ENCODE peak calls at places on chromosomes 5 and 9, in four cellular contexts. C is neural progenitor cell, X is right lobe of liver, T is cardiac muscle cell. M is an unnamed sample.
A peak's percentile ranks its signal among the peaks of the same experiment; 100 is the strongest.

GRCh38 chr9:3576358-3576757 is 50.6 kb upstream of the RFX3 start:
- DNase-seq in C (no peak), X (no peak), T (peak; percentile 38), M (no peak)

GRCh38 chr5:65382582-65382981 is 99.1 kb downstream of the ADAMTS6 start:
- DNase-seq in C (no peak), X (no peak), T (no peak), M (no peak)

GRCh38 chr5:145237843-145238242 is 597.3 kb downstream of the PRELID2 start:
- DNase-seq in C (peak; percentile 93), X (no peak), T (peak; percentile 81), M (peak; percentile 27)

GRCh38 chr9:123305879-123306278 is 37.5 kb upstream of the STRBP start:
- DNase-seq in C (no peak), X (no peak), T (no peak), M (no peak)

GRCh38 chr9:111621895-111622480 is 9.1 kb upstream of the DNAJC25 start:
- DNase-seq in C (peak; percentile 19), X (no peak), T (peak; percentile 69), M (peak; percentile 33)

GRCh38 chr5:113378486-113378885 is 56.3 kb downstream of the TSSK1B start:
- DNase-seq in C (no peak), X (no peak), T (no peak), M (no peak)

GRCh38 chr9:79485258-79485657 is 86.5 kb upstream of the TLE4 start:
- DNase-seq in C (no peak), X (no peak), T (no peak), M (no peak)

GRCh38 chr5:126603402-126603991 is 2.8 kb downstream of the PHAX start:
- DNase-seq in C (no peak), X (no peak), T (no peak), M (no peak)

GRCh38 chr5:149366169-149366750 is 8.4 kb downstream of the PCYOX1L start:
- DNase-seq in C (no peak), X (no peak), T (no peak), M (no peak)

GRCh38 chr9:132672413-132672690 is 2.1 kb downstream of the GTF3C4 start:
- DNase-seq in C (no peak), X (no peak), T (no peak), M (peak; percentile 21)

GRCh38 chr5:129459485-129460120 is 495 bp upstream of the ADAMTS19 start:
- DNase-seq in C (peak; percentile 66), X (peak; percentile 60), T (peak; percentile 66), M (no peak)

GRCh38 chr5:140219068-140219971 is 44.3 kb downstream of the CYSTM1 start:
- DNase-seq in C (no peak), X (no peak), T (peak; percentile 57), M (no peak)

GRCh38 chr5:162274684-162275083 is 207.1 kb downstream of the GABRG2 start:
- DNase-seq in C (peak; percentile 71), X (no peak), T (no peak), M (no peak)

GRCh38 chr9:17509698-17510097 is 69.2 kb upstream of the SH3GL2 start:
- DNase-seq in C (no peak), X (no peak), T (no peak), M (peak; percentile 2)

GRCh38 chr5:25516136-25516535 is 871.4 kb upstream of the CDH10 start:
- DNase-seq in C (no peak), X (no peak), T (no peak), M (no peak)
- TF ChIP-seq CTCF in C (no peak), X (no peak), T (no peak), M (no peak)

GRCh38 chr9:100584951-100585350 is 7.1 kb downstream of the CAVIN4 start:
- DNase-seq in C (no peak), X (no peak), T (no peak), M (no peak)
- TF ChIP-seq CTCF in C (no peak), X (no peak), T (no peak), M (no peak)

GRCh38 chr5:94785111-94785510 is 166.6 kb downstream of the SLF1 start:
- DNase-seq in C (no peak), X (no peak), T (no peak), M (no peak)
- TF ChIP-seq CTCF in C (peak; percentile 30), X (no peak), T (no peak), M (peak; percentile 51)

GRCh38 chr5:169148066-169148740 is 152.7 kb downstream of the SLIT3 start:
- DNase-seq in C (no peak), X (no peak), T (no peak), M (no peak)

GRCh38 chr5:169151051-169151805 is 149.7 kb downstream of the SLIT3 start:
- DNase-seq in C (no peak), X (no peak), T (no peak), M (no peak)

GRCh38 chr5:169147542-169147941 is 153.4 kb downstream of the SLIT3 start:
- DNase-seq in C (no peak), X (no peak), T (no peak), M (no peak)

GRCh38 chr5:169150108-169150507 is 150.8 kb downstream of the SLIT3 start:
- DNase-seq in C (no peak), X (no peak), T (no peak), M (no peak)

GRCh38 chr5:169149317-169149716 is 151.6 kb downstream of the SLIT3 start:
- DNase-seq in C (peak; percentile 67), X (no peak), T (no peak), M (no peak)
- TF ChIP-seq CTCF in C (peak; percentile 73), X (no peak), T (peak; percentile 21), M (peak; percentile 41)

GRCh38 chr9:83512621-83513020 is 25.6 kb downstream of the FRMD3 start:
- DNase-seq in C (no peak), X (no peak), T (no peak), M (no peak)
- TF ChIP-seq CTCF in C (no peak), X (no peak), T (no peak), M (no peak)

GRCh38 chr9:129331366-129331765 is 153.3 kb upstream of the IER5L start:
- DNase-seq in C (no peak), X (no peak), T (no peak), M (no peak)

GRCh38 chr9:129332581-129332980 is 154.5 kb upstream of the IER5L start:
- DNase-seq in C (no peak), X (no peak), T (no peak), M (no peak)

GRCh38 chr9:129330711-129331279 is 152.7 kb upstream of the IER5L start:
- DNase-seq in C (no peak), X (no peak), T (peak; percentile 33), M (peak; percentile 42)

GRCh38 chr9:129333613-129333960 is 155.5 kb upstream of the IER5L start:
- DNase-seq in C (no peak), X (no peak), T (no peak), M (no peak)

DNA sequence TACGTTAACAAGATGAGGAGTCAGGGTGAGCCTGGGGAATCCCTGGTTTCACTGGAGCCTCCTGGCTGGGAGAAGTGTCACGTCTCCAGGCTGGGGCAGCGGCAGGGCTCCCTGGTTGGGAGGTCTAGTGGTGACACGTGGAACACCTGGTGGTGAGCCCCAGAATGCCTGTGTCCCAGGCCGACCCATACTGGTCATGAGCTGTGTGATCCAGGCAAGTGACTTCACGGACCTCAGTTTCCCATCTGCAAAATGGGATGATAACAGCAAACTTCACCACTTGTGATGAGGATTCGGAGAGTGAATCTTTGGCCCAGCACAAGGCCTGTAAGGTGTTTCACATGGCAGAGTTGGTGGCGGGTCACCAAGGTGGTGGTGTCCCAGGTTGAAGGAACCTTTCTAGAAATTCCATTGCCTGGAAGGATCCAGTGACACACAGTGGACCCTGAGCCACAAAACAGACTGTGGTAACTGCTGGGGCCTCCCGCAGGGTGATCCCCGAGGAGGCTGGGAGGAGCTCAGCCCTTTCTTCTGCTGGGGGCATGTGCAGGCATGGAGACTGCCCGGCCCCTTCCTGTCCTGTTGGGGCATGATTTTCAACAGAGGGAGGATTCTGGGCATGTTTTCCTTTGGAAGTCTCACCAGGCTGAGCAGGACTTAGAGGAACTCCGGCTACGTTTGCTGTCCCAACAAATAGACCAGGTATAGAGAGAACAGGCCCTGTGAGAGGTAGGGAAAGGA is 153.9 kb upstream of the IER5L start:
- DNase-seq in C (no peak), X (peak; percentile 52), T (no peak), M (no peak)
- TF ChIP-seq CTCF in C (no peak), X (no peak), T (no peak), M (no peak)

GRCh38 chr5:15694694-15695093 is 194.7 kb downstream of the FBXL7 start:
- DNase-seq in C (no peak), X (no peak), T (peak; percentile 58), M (peak; percentile 17)

GRCh38 chr5:15693933-15694332 is 194.0 kb downstream of the FBXL7 start:
- DNase-seq in C (no peak), X (no peak), T (no peak), M (no peak)

GRCh38 chr5:15691536-15691935 is 191.6 kb downstream of the FBXL7 start:
- DNase-seq in C (no peak), X (no peak), T (peak; percentile 9), M (no peak)

GRCh38 chr5:15695171-15695676 is 195.2 kb downstream of the FBXL7 start:
- DNase-seq in C (no peak), X (no peak), T (peak; percentile 37), M (peak; percentile 52)

DNA sequence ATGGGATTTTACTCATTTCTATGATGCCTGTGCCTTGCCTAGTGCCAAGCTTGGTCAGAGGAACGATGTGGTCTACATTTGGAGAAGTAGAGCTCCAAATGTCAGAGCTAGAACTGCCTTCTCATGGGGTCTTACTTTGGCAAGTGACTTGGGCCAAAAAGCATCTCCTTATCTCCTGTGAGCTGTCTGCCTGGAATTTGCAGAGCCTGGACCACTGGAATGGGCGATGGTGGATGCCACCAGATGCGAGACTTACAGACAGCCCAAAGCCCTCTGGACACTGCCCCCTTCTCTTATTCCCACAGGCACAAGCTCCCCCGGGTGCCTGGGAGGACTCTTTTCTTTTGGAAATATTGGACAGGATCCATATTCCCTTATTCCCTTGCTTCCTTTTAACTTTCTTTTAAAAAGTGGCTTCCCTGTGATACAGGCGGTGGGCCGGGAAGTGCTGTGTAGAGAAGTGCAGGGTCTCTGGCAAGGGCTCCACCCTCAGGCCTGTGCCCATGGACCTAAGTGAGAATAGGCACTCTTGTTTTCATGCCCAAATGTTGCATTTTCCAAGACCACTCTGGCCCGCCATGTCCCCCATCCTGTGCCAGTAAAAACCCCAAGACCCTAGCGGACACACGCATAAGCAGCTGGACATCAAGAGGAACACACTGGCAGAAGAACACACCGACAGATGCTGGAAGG is 193.2 kb downstream of the FBXL7 start:
- DNase-seq in C (no peak), X (no peak), T (peak; percentile 32), M (no peak)
- TF ChIP-seq CTCF in C (no peak), X (no peak), T (no peak), M (no peak)

GRCh38 chr9:120358877-120359276 is 221.1 kb downstream of the CDK5RAP2 start:
- DNase-seq in C (peak; percentile 21), X (no peak), T (no peak), M (no peak)
- TF ChIP-seq CTCF in C (peak; percentile 29), X (no peak), T (no peak), M (no peak)

GRCh38 chr5:86546582-86546981 is 71.2 kb upstream of the COX7C start:
- DNase-seq in C (no peak), X (no peak), T (no peak), M (no peak)
- TF ChIP-seq CTCF in C (no peak), X (no peak), T (no peak), M (no peak)